ENCODE peak calls at places on chromosomes 6 and 20, in ten cellular contexts. S is cardiac muscle cell, J is lower lobe of right lung, C is dorsolateral prefrontal cortex, A is suprapubic skin, E is OCI-LY7, F is body of pancreas, K is type B pancreatic cell, L is WTC11, T is heart right ventricle. G is an unnamed sample.

GRCh38 chr6:107634147-107635057 is 144.5 kb downstream of the SOBP start:
- DNase-seq in L (peak), J (no peak), F (no peak), C (no peak), S (peak), T (peak), A (no peak), K (no peak), E (no peak), G (no peak)

GRCh38 chr20:59232618-59233017 is 67.8 kb upstream of the EDN3 start:
- DNase-seq in T (no peak), L (no peak), E (no peak), A (no peak), S (no peak), J (no peak), K (no peak), C (no peak), F (no peak), G (no peak)

GRCh38 chr6:117389227-117390057 is 36.3 kb downstream of the ROS1 start:
- DNase-seq in K (no peak), C (no peak), J (no peak), E (no peak), S (peak), F (no peak), L (no peak), T (no peak), A (no peak), G (peak)

GRCh38 chr6:105326216-105326615 is 76.7 kb downstream of the PREP start:
- DNase-seq in K (no peak), J (no peak), F (peak), L (no peak), A (no peak), T (no peak), E (no peak), C (no peak), S (peak), G (peak)

GRCh38 chr20:32764000-32764960 is 2.1 kb downstream of the DNMT3B start:
- DNase-seq in K (no peak), F (no peak), A (no peak), C (no peak), T (no peak), S (no peak), J (no peak), E (no peak), L (peak), G (no peak)

GRCh38 chr6:162467679-162468078 is 259.9 kb downstream of the PRKN start:
- DNase-seq in C (no peak), K (no peak), T (peak), J (no peak), E (no peak), S (no peak), F (no peak), L (no peak), A (no peak), G (no peak)

GRCh38 chr6:54084234-54084633 is 27.0 kb upstream of the MLIP start:
- DNase-seq in C (no peak), A (no peak), L (no peak), S (no peak), F (no peak), J (no peak), E (no peak), K (no peak), T (no peak), G (no peak)

GRCh38 chr6:112415366-112415765 is 68.2 kb downstream of the RFPL4B start:
- DNase-seq in S (peak), J (no peak), C (no peak), T (no peak), F (no peak), E (no peak), L (no peak), A (no peak), K (no peak), G (no peak)

GRCh38 chr6:156508126-156508525 is 269.1 kb upstream of the ARID1B start:
- DNase-seq in J (no peak), L (no peak), K (no peak), A (no peak), C (no peak), F (no peak), S (no peak), E (no peak), T (no peak), G (no peak)

GRCh38 chr6:38194589-38194988 is 375.1 kb downstream of the ZFAND3 start:
- DNase-seq in A (peak), J (no peak), C (no peak), K (no peak), L (no peak), S (no peak), T (no peak), E (no peak), F (no peak), G (no peak)

GRCh38 chr6:135423649-135424128 is 73.9 kb downstream of the AHI1 start:
- DNase-seq in A (no peak), F (no peak), E (peak), K (no peak), L (no peak), T (no peak), J (no peak), C (no peak), S (peak), G (peak)

GRCh38 chr20:891121-892080 is 24.7 kb downstream of the ANGPT4 start:
- DNase-seq in E (no peak), C (no peak), L (no peak), S (peak), F (peak), A (no peak), T (peak), K (no peak), J (no peak), G (peak)

DNA sequence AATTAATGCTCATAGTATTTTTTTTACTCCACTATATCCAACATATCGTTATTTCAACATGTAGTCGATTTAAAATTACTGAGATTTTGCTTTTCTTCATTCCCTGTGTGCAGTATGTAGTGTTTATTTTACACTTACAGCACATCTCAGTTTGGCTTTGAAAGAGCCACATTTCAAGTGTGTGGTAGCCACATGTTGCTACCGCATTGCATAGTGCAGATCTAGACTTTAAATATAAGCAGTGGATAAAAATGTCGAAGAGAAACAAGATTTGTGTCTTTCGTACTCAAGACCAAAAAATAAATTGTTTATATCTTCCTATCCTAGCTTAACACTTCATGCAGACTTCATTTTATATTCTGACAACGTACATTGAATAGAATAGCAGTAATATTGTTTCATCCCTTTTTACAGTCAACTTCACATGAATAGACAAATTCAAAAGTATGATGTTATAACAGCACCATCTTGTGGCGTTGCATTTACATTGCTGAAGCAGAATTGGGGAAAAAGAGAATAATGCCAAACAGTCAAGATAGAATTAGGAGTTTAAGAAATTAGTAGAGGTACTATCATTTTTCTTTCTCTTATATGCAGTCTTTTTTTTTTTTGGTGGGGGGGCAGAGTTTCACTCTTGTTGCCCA is 29.9 kb downstream of the FBXO5 start:
- DNase-seq in S (peak), E (peak), A (no peak), F (no peak), C (no peak), J (no peak), L (no peak), K (no peak), T (no peak), G (peak)
- TF ChIP-seq CTCF in S (peak), E (peak), A (no peak), F (peak), C (peak), J (peak), L (no peak), K (peak), T (peak), G (peak)

GRCh38 chr6:43687437-43688347 is at the start of gene MRPS18A:
- DNase-seq in J (peak), E (peak), L (peak), S (peak), K (peak), T (peak), A (peak), C (peak), F (peak), G (peak)
- TF ChIP-seq CTCF in J (no peak), E (no peak), L (no peak), S (no peak), K (no peak), T (no peak), A (no peak), C (peak), F (no peak), G (no peak)

DNA sequence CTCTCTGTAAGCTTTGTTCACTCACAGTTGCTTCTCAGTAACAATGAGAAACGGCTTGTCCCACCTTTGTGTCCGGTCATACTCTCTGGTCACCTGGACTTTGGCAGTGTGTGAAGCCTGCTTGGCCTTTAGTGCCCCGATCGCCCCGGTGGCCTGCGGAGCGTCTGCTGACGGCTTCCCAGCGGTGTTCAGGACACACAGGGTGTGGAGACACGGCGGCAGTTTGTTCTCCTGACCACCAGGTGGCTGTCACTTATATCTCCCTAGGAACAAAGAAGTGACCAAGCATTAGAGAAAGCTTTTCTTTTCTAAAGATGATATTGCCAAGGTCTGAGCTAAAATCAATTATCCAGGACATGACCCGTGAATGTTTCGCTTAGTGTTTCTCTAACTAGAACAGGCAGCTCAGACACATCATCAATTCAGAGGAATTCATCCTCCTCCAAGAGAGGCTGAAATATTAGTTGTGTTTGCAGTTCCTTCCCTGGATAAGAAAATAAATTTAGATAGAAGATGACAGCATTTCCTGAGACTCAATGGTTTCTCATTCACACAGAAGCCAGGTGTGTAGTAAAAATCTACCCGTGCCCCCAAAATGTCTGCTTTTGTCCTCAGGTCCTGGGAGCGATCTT is 167.4 kb upstream of the THBS2 start:
- DNase-seq in F (peak), E (peak), T (no peak), J (no peak), A (no peak), K (no peak), C (no peak), L (peak), S (peak), G (peak)
- TF ChIP-seq CTCF in F (peak), E (peak), T (peak), J (no peak), A (no peak), K (peak), C (no peak), L (peak), S (peak), G (no peak)

GRCh38 chr6:114327074-114327473 is 15.7 kb downstream of the HS3ST5 start:
- DNase-seq in C (no peak), S (no peak), L (no peak), F (no peak), E (no peak), J (no peak), A (no peak), K (no peak), T (no peak), G (no peak)
- TF ChIP-seq CTCF in C (no peak), S (no peak), L (no peak), F (no peak), E (no peak), J (no peak), A (no peak), K (peak), T (no peak), G (no peak)

GRCh38 chr6:167806061-167806700 is 20.5 kb upstream of the AFDN start:
- DNase-seq in L (no peak), J (no peak), E (no peak), A (no peak), T (no peak), F (no peak), S (no peak), C (no peak), K (no peak), G (no peak)
- TF ChIP-seq CTCF in L (no peak), J (no peak), E (no peak), A (no peak), T (no peak), F (no peak), S (no peak), C (no peak), K (no peak), G (no peak)

DNA sequence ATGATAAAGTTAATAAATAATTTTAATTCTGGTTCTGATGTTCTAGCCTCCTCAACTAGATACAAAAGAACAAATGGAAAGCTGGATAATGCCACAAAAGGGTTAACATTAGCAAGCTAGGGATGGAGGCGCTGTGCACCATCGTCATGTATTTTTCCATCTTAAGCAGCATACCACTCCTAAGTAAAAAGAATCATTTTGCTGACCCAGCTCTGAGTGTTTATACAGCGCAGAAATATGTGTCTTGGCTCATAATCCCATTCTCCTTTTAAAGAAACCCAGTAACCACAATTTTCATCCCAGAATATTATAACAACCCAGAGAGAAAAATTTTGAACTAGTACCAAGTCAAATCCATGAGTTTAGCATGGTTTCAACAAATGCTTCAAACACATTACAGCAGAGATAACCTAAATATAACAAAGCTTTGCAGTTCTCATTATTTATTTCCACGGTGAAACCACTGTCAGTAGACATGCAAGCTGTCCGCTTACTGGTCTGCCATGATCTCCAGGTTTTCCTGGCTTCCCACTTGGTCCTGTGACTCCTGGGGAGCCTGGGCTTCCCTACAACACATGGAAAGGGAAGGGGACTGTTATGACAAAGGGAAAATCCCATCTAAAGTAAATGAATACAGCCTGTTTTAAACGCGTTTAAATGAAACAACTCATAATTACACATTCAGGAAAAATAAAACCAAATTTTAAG is 111.1 kb downstream of the COL12A1 start:
- DNase-seq in J (no peak), S (peak), K (no peak), E (no peak), F (no peak), A (no peak), C (no peak), T (no peak), L (no peak), G (no peak)
- TF ChIP-seq CTCF in J (no peak), S (peak), K (no peak), E (no peak), F (no peak), A (no peak), C (no peak), T (no peak), L (no peak), G (no peak)

DNA sequence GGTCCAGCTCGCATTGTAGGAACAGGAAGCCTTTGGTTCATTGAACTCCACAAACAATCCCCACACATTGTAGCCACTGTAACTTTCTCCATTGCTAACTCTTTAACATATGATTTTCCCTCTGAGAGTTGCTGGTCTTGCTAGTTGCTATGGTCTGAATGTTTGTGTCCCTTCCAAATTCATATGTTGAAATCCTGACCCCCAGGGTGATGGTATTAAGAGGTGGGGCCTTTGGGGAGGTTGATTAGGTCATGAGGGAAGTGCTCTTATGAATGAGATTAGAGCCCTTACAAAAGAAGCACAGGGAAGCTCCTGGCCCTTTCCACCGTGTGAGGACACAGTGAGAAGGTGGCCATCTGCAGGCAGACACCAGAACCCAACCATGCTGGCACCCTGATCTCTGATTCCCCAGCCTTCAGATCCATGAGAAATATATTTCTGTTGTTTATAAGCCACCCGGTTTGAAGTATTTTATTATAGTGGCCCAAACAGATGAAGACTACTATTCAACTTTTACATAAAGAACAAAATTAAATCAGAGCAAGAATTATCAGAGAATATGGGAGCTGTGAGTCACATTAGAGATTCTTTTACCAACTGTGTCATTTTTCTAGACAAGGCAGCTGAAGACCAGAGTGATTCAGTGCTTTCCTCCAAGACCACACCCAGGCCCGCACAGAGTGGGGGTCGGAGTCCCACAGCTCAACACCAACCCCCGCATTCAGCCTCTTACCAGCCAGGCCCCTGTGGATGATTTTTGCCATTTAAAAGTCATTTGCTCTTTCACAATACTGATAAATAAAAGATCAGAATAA is 143.0 kb downstream of the SAMD5 start:
- DNase-seq in A (no peak), S (peak), E (no peak), L (no peak), F (no peak), C (no peak), J (no peak), K (no peak), T (peak), G (peak)
- TF ChIP-seq CTCF in A (no peak), S (peak), E (no peak), L (no peak), F (peak), C (no peak), J (no peak), K (no peak), T (peak), G (peak)

DNA sequence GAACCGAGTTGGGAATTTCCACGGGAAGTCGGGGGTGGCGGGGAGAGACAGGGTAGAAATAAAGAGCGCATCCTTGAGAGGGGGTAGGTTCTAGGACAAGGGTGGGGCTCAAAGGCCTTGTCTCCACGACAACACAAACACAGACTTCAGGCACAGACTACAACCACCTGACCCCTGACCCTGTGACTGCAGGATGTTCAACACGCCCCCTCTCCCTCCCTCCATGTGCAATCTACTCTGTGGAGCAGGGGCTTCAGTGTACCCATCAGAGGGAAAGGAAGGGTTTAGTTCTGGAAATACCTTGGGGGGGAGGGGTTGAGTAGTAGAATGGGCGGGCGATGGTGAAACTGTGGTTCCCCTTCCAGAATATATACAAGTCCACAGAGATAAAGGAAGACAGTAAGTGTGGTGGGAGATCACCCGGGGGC is 651 bp upstream of the TAPBP start:
- DNase-seq in E (peak), F (peak), T (peak), K (no peak), L (peak), C (no peak), S (peak), J (peak), A (peak), G (peak)
- TF ChIP-seq CTCF in E (no peak), F (no peak), T (no peak), K (no peak), L (no peak), C (no peak), S (no peak), J (no peak), A (no peak), G (no peak)